ENCODE peak calls at places on chromosomes 16 and 17, in eight cellular contexts. One of them, this sample, is unnamed.

GRCh38 chr17:41615454-41615853 is 2.9 kb upstream of the KRT16 start:
- DNase-seq in HCEC 1CT: no peak
- DNase-seq in activated CD4-positive, alpha-beta T cell treated with anti-CD3 and anti-CD28 coated beads, Interleukin-2, amount 50 U/mL, for 1 hour: no peak
- DNase-seq in OCI-LY7: no peak
- DNase-seq in substantia nigra: no peak
- DNase-seq in AG08396: no peak
- DNase-seq in esophagus muscularis mucosa: no peak
- DNase-seq in left colon: no peak
- DNase-seq in this sample: no peak

GRCh38 chr17:40139566-40140058 is 725 bp upstream of the CASC3 start:
- DNase-seq in OCI-LY7: no peak
- DNase-seq in esophagus muscularis mucosa: no peak
- DNase-seq in substantia nigra: no peak
- DNase-seq in activated CD4-positive, alpha-beta T cell treated with anti-CD3 and anti-CD28 coated beads, Interleukin-2, amount 50 U/mL, for 1 hour: no peak
- DNase-seq in HCEC 1CT: no peak
- DNase-seq in AG08396: no peak
- DNase-seq in left colon: peak
- DNase-seq in this sample: no peak

GRCh38 chr16:58187092-58187491 is 10.8 kb downstream of the CSNK2A2 start:
- DNase-seq in esophagus muscularis mucosa: no peak
- DNase-seq in OCI-LY7: no peak
- DNase-seq in substantia nigra: no peak
- DNase-seq in HCEC 1CT: no peak
- DNase-seq in AG08396: no peak
- DNase-seq in left colon: no peak
- DNase-seq in activated CD4-positive, alpha-beta T cell treated with anti-CD3 and anti-CD28 coated beads, Interleukin-2, amount 50 U/mL, for 1 hour: no peak
- DNase-seq in this sample: no peak

GRCh38 chr16:81293909-81294802 is 20.6 kb upstream of the GAN start:
- DNase-seq in left colon: no peak
- DNase-seq in OCI-LY7: no peak
- DNase-seq in HCEC 1CT: no peak
- DNase-seq in AG08396: no peak
- DNase-seq in esophagus muscularis mucosa: no peak
- DNase-seq in substantia nigra: no peak
- DNase-seq in activated CD4-positive, alpha-beta T cell treated with anti-CD3 and anti-CD28 coated beads, Interleukin-2, amount 50 U/mL, for 1 hour: no peak
- DNase-seq in this sample: no peak

GRCh38 chr17:66772148-66772812 is 62.6 kb upstream of the CACNG5 start:
- DNase-seq in substantia nigra: no peak
- DNase-seq in HCEC 1CT: no peak
- DNase-seq in left colon: no peak
- DNase-seq in AG08396: no peak
- DNase-seq in activated CD4-positive, alpha-beta T cell treated with anti-CD3 and anti-CD28 coated beads, Interleukin-2, amount 50 U/mL, for 1 hour: no peak
- DNase-seq in OCI-LY7: no peak
- DNase-seq in esophagus muscularis mucosa: no peak
- DNase-seq in this sample: no peak

GRCh38 chr16:85955566-85955965 is 56.6 kb downstream of the IRF8 start:
- DNase-seq in substantia nigra: no peak
- DNase-seq in esophagus muscularis mucosa: no peak
- DNase-seq in activated CD4-positive, alpha-beta T cell treated with anti-CD3 and anti-CD28 coated beads, Interleukin-2, amount 50 U/mL, for 1 hour: no peak
- DNase-seq in left colon: no peak
- DNase-seq in OCI-LY7: no peak
- DNase-seq in AG08396: no peak
- DNase-seq in HCEC 1CT: no peak
- DNase-seq in this sample: no peak

GRCh38 chr17:47846741-47847340 is 4.1 kb downstream of the SP6 start:
- DNase-seq in HCEC 1CT: no peak
- DNase-seq in OCI-LY7: no peak
- DNase-seq in substantia nigra: no peak
- DNase-seq in esophagus muscularis mucosa: no peak
- DNase-seq in left colon: no peak
- DNase-seq in activated CD4-positive, alpha-beta T cell treated with anti-CD3 and anti-CD28 coated beads, Interleukin-2, amount 50 U/mL, for 1 hour: no peak
- DNase-seq in AG08396: no peak
- DNase-seq in this sample: no peak

GRCh38 chr16:49520684-49521083 is 147.1 kb downstream of the C16orf78 start:
- DNase-seq in substantia nigra: no peak
- DNase-seq in AG08396: no peak
- DNase-seq in left colon: no peak
- DNase-seq in HCEC 1CT: no peak
- DNase-seq in OCI-LY7: no peak
- DNase-seq in activated CD4-positive, alpha-beta T cell treated with anti-CD3 and anti-CD28 coated beads, Interleukin-2, amount 50 U/mL, for 1 hour: no peak
- DNase-seq in esophagus muscularis mucosa: no peak
- DNase-seq in this sample: no peak

GRCh38 chr17:33864758-33865229 is 390.3 kb upstream of the CCL2 start:
- DNase-seq in HCEC 1CT: no peak
- DNase-seq in AG08396: no peak
- DNase-seq in left colon: no peak
- DNase-seq in esophagus muscularis mucosa: no peak
- DNase-seq in activated CD4-positive, alpha-beta T cell treated with anti-CD3 and anti-CD28 coated beads, Interleukin-2, amount 50 U/mL, for 1 hour: no peak
- DNase-seq in substantia nigra: no peak
- DNase-seq in OCI-LY7: no peak
- DNase-seq in this sample: no peak

GRCh38 chr16:31215287-31216115 is 1.4 kb downstream of the PYDC1 start:
- DNase-seq in AG08396: peak
- DNase-seq in left colon: peak
- DNase-seq in activated CD4-positive, alpha-beta T cell treated with anti-CD3 and anti-CD28 coated beads, Interleukin-2, amount 50 U/mL, for 1 hour: no peak
- DNase-seq in OCI-LY7: no peak
- DNase-seq in esophagus muscularis mucosa: no peak
- DNase-seq in HCEC 1CT: no peak
- DNase-seq in substantia nigra: no peak
- DNase-seq in this sample: no peak

GRCh38 chr17:52383493-52384100 is 225.1 kb upstream of the CA10 start:
- DNase-seq in substantia nigra: peak
- DNase-seq in left colon: peak
- DNase-seq in OCI-LY7: peak
- DNase-seq in AG08396: no peak
- DNase-seq in esophagus muscularis mucosa: no peak
- DNase-seq in activated CD4-positive, alpha-beta T cell treated with anti-CD3 and anti-CD28 coated beads, Interleukin-2, amount 50 U/mL, for 1 hour: no peak
- DNase-seq in HCEC 1CT: peak
- DNase-seq in this sample: no peak

GRCh38 chr16:23052908-23053580 is 96.2 kb downstream of the USP31 start:
- DNase-seq in OCI-LY7: no peak
- DNase-seq in activated CD4-positive, alpha-beta T cell treated with anti-CD3 and anti-CD28 coated beads, Interleukin-2, amount 50 U/mL, for 1 hour: no peak
- DNase-seq in substantia nigra: peak
- DNase-seq in HCEC 1CT: no peak
- DNase-seq in left colon: no peak
- DNase-seq in AG08396: no peak
- DNase-seq in esophagus muscularis mucosa: no peak
- DNase-seq in this sample: no peak

GRCh38 chr16:89370081-89370511 is 120.3 kb downstream of the ANKRD11 start:
- DNase-seq in left colon: no peak
- DNase-seq in OCI-LY7: no peak
- DNase-seq in activated CD4-positive, alpha-beta T cell treated with anti-CD3 and anti-CD28 coated beads, Interleukin-2, amount 50 U/mL, for 1 hour: no peak
- DNase-seq in AG08396: peak
- DNase-seq in HCEC 1CT: no peak
- DNase-seq in esophagus muscularis mucosa: no peak
- DNase-seq in substantia nigra: no peak
- DNase-seq in this sample: no peak

GRCh38 chr17:65609749-65610148 is 48.3 kb upstream of the AXIN2 start:
- DNase-seq in esophagus muscularis mucosa: no peak
- DNase-seq in left colon: peak
- DNase-seq in substantia nigra: no peak
- DNase-seq in activated CD4-positive, alpha-beta T cell treated with anti-CD3 and anti-CD28 coated beads, Interleukin-2, amount 50 U/mL, for 1 hour: no peak
- DNase-seq in HCEC 1CT: no peak
- DNase-seq in AG08396: no peak
- DNase-seq in OCI-LY7: no peak
- DNase-seq in this sample: no peak

GRCh38 chr16:15650698-15651161 is 685 bp downstream of the NDE1 start:
- DNase-seq in left colon: peak
- DNase-seq in HCEC 1CT: peak
- DNase-seq in esophagus muscularis mucosa: no peak
- DNase-seq in OCI-LY7: peak
- DNase-seq in activated CD4-positive, alpha-beta T cell treated with anti-CD3 and anti-CD28 coated beads, Interleukin-2, amount 50 U/mL, for 1 hour: peak
- DNase-seq in substantia nigra: no peak
- DNase-seq in AG08396: peak
- DNase-seq in this sample: no peak

GRCh38 chr17:57636274-57636673 is 108.8 kb downstream of the CCDC182 start:
- DNase-seq in AG08396: no peak
- DNase-seq in esophagus muscularis mucosa: no peak
- DNase-seq in HCEC 1CT: no peak
- DNase-seq in OCI-LY7: peak
- DNase-seq in left colon: no peak
- DNase-seq in activated CD4-positive, alpha-beta T cell treated with anti-CD3 and anti-CD28 coated beads, Interleukin-2, amount 50 U/mL, for 1 hour: no peak
- DNase-seq in substantia nigra: no peak
- DNase-seq in this sample: no peak

This sample was measured in cortex of kidney.